ENCODE peak calls at places on chromosomes 16 and 17, in ten cellular contexts. O is hepatocyte, D is kidney, T is aorta, F is GM23248, H is K562, C is stomach, U is GM12878, M is uterus, B is A673. Y is an unnamed sample. For H3K4me1, the result is how much of the 10 kb centered on the place peaks cover.

GRCh38 chr17:75876190-75876937 is 2.0 kb downstream of the TRIM47 start:
- DNase-seq in F (peak), D (peak), C (peak), O (peak), T (peak), M (no peak), B (no peak), U (no peak), H (no peak), Y (peak)

GRCh38 chr16:29738514-29738913 is 7.3 kb downstream of the C16orf54 start:
- DNase-seq in O (no peak), B (no peak), M (no peak), U (peak), H (no peak), T (peak), F (no peak), C (no peak), D (no peak), Y (no peak)

GRCh38 chr16:13767215-13767614 is 152.7 kb upstream of the ERCC4 start:
- DNase-seq in T (no peak), C (no peak), D (no peak), O (peak), B (peak), F (no peak), H (no peak), M (no peak), U (no peak), Y (no peak)

GRCh38 chr16:67598527-67598926 is 36.2 kb downstream of the CTCF start:
- DNase-seq in C (no peak), F (no peak), M (no peak), O (no peak), B (no peak), H (no peak), U (no peak), D (no peak), T (no peak), Y (no peak)

GRCh38 chr17:56630202-56630601 is 36.7 kb downstream of the NOG start:
- DNase-seq in M (no peak), C (no peak), F (no peak), O (no peak), U (no peak), T (no peak), H (no peak), D (no peak), B (no peak), Y (no peak)

GRCh38 chr16:88389191-88389590 is 6.4 kb downstream of the ZNF469 start:
- DNase-seq in T (no peak), O (no peak), F (no peak), D (no peak), H (no peak), U (no peak), C (no peak), M (no peak), B (no peak), Y (peak)

GRCh38 chr17:4214142-4214541 is 49.6 kb downstream of the ANKFY1 start:
- DNase-seq in F (no peak), C (no peak), D (no peak), U (no peak), M (no peak), O (no peak), B (no peak), H (no peak), T (no peak), Y (no peak)

GRCh38 chr17:79810138-79811027 is 13.5 kb upstream of the CBX8 start:
- DNase-seq in B (peak), M (peak), D (peak), F (peak), T (peak), U (no peak), O (peak), H (peak), C (peak), Y (peak)

GRCh38 chr16:1020591-1020990 is 39.0 kb downstream of the SOX8 start:
- DNase-seq in M (no peak), H (no peak), U (no peak), D (no peak), B (no peak), O (no peak), C (no peak), F (no peak), T (no peak), Y (no peak)

GRCh38 chr16:86355538-86355937 is 154.8 kb upstream of the FOXF1 start:
- DNase-seq in C (no peak), U (no peak), B (no peak), T (no peak), F (peak), O (no peak), M (no peak), H (no peak), D (peak), Y (no peak)

DNA sequence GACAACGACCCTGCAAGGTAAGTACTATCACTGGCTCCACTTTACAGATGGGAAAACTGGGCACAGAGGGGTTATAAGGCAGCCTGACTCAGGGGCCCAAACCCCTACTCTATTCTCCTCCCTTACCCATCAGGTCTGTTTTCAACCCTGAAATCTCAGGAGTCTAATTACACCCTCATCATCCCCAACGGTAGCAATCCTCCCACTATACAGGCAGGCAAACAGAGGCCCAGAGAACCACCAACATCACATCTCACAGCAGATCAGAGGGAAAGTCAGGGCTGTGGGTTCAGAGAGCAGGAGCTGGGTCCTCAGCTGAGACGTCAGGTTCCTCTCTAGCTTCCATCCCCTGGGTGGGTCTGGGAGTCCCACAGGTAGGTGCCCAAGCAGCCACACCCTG is 16.5 kb downstream of the JUP start:
- DNase-seq in F (no peak), D (no peak), T (no peak), O (no peak), B (no peak), M (no peak), C (no peak), U (no peak), H (no peak), Y (peak)
- H3K4me3 ChIP-seq in F (no peak), D (no peak), T (no peak), O (no peak), B (no peak), M (no peak), C (no peak), U (no peak), H (no peak), Y (no peak)

DNA sequence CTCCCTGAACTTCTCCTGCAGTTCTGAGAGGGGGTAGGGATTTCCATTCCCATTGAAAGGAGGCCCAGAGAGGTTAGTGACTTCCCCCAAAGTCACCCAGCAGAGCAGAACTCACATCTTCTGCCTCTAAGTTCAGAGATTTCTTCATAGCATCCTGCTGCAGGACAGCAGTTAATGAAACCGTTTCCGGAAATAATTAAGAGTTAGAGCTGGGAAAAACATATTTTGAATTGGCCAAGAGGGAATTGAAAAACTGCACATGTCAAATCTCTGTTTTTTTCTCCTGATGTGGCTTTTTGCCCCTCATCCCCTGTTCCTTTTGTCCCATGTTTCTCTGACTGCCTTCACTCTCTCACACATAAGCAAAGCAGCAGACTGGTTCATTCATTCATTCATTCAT is 26.6 kb downstream of the ITPRIPL2 start:
- DNase-seq in F (no peak), O (no peak), M (no peak), U (no peak), T (no peak), C (no peak), H (no peak), B (peak), D (no peak), Y (no peak)
- H3K4me1 ChIP-seq in F (under half), O (under half), M (under half), U (under half), T (under half), C (under half), H (under half), B (half or more), D (under half), Y (under half)

GRCh38 chr16:56102159-56102798 is 89.0 kb upstream of the GNAO1 start:
- DNase-seq in T (peak), B (peak), D (peak), M (peak), U (no peak), F (peak), O (peak), C (no peak), H (no peak), Y (peak)
- H3K4me3 ChIP-seq in T (no peak), B (peak), D (peak), M (no peak), U (no peak), F (no peak), O (no peak), C (no peak), H (no peak), Y (no peak)

GRCh38 chr17:63989622-63990345 is 8.4 kb upstream of the PRR29 start:
- DNase-seq in H (no peak), T (peak), C (no peak), D (peak), U (no peak), O (peak), F (no peak), B (no peak), M (no peak), Y (peak)

GRCh38 chr17:63995626-63996025 is 2.5 kb upstream of the PRR29 start:
- DNase-seq in C (no peak), T (peak), H (no peak), B (no peak), M (no peak), O (no peak), F (no peak), U (no peak), D (no peak), Y (peak)

GRCh38 chr17:63996430-63997182 is 1.5 kb upstream of the PRR29 start:
- DNase-seq in C (no peak), O (no peak), B (no peak), D (no peak), F (no peak), T (peak), U (no peak), H (no peak), M (no peak), Y (peak)

GRCh38 chr17:63991611-63992010 is 6.5 kb upstream of the PRR29 start:
- DNase-seq in H (no peak), F (no peak), D (peak), U (no peak), T (no peak), B (no peak), M (no peak), O (no peak), C (no peak), Y (peak)

GRCh38 chr17:63993368-63993990 is 4.7 kb upstream of the PRR29 start:
- DNase-seq in M (no peak), D (peak), H (no peak), U (no peak), F (no peak), B (no peak), O (no peak), T (peak), C (no peak), Y (peak)
- H3K4me1 ChIP-seq in M (under half), D (under half), H (under half), U (under half), F (under half), B (under half), O (under half), T (under half), C (under half), Y (under half)

GRCh38 chr16:65125322-65125721 is 3.5 kb upstream of the CDH11 start:
- DNase-seq in M (no peak), F (peak), U (no peak), T (no peak), O (no peak), B (no peak), D (no peak), C (no peak), H (no peak), Y (peak)
- H3K4me3 ChIP-seq in M (no peak), F (peak), U (no peak), T (no peak), O (no peak), B (peak), D (no peak), C (no peak), H (no peak), Y (peak)